ENCODE peak calls at places on chromosomes 6 and 20, in five cellular contexts. X is endodermal cell, V is HFF-Myc, O is AG09309, D is left cardiac atrium. W is an unnamed sample.
A peak's percentile ranks its signal among the peaks of the same experiment; 100 is the strongest.

GRCh38 chr20:1456300-1456699 is 10.3 kb downstream of the NSFL1C start:
- DNase-seq in X (no peak), O (no peak), D (no peak), V (no peak), W (no peak)

GRCh38 chr6:125066964-125067363 is 86.6 kb upstream of the TPD52L1 start:
- DNase-seq in X (no peak), V (peak; percentile 25), D (no peak), O (no peak), W (no peak)

GRCh38 chr20:44586986-44587980 is 4.9 kb downstream of the PKIG start:
- DNase-seq in V (no peak), D (no peak), O (no peak), X (no peak), W (no peak)

GRCh38 chr6:52522151-52522626 is 54.7 kb downstream of the TRAM2 start:
- DNase-seq in X (no peak), D (peak; percentile 70), O (no peak), V (no peak), W (no peak)

GRCh38 chr20:20709858-20710257 is 2.6 kb downstream of the RALGAPA2 start:
- DNase-seq in O (no peak), X (no peak), D (no peak), V (no peak), W (no peak)

GRCh38 chr6:32060966-32061655 is 22.9 kb downstream of the CYP21A2 start:
- DNase-seq in D (no peak), V (no peak), O (no peak), X (no peak), W (no peak)

GRCh38 chr6:140909156-140909555 is 1223.6 kb upstream of the GJE1 start:
- DNase-seq in O (no peak), V (no peak), D (no peak), X (no peak), W (no peak)

GRCh38 chr6:29490055-29490454 is 2.3 kb upstream of the MAS1L start:
- DNase-seq in O (no peak), D (no peak), V (no peak), X (no peak), W (no peak)

GRCh38 chr6:77815531-77815930 is 162.7 kb downstream of the MEI4 start:
- DNase-seq in O (no peak), D (no peak), X (no peak), V (no peak), W (no peak)

GRCh38 chr20:13671500-13672288 is 33.0 kb upstream of the TASP1 start:
- DNase-seq in D (peak; percentile 39), O (peak; percentile 52), X (no peak), V (peak; percentile 9), W (no peak)

GRCh38 chr6:13286185-13286584 is 42.2 kb downstream of the TBC1D7 start:
- DNase-seq in D (no peak), X (no peak), O (no peak), V (no peak), W (no peak)

GRCh38 chr6:33595001-33595846 is 15.1 kb upstream of the BAK1 start:
- DNase-seq in V (no peak), X (no peak), D (no peak), O (no peak), W (no peak)

GRCh38 chr6:134637282-134637681 is 312.6 kb downstream of the ALDH8A1 start:
- DNase-seq in D (no peak), X (no peak), V (no peak), O (no peak), W (no peak)

GRCh38 chr6:10363911-10364310 is 51.0 kb downstream of the TFAP2A start:
- DNase-seq in O (no peak), V (no peak), D (no peak), X (peak; percentile 8), W (no peak)

GRCh38 chr20:25376236-25376635 is 14.4 kb downstream of the ABHD12 start:
- DNase-seq in V (no peak), O (no peak), D (no peak), X (no peak), W (no peak)

GRCh38 chr6:11536795-11537194 is 754 bp upstream of the TMEM170B start:
- DNase-seq in V (no peak), D (no peak), X (peak; percentile 81), O (no peak), W (peak; percentile 20)

GRCh38 chr20:44217342-44218092 is 6.9 kb upstream of the OSER1 start:
- DNase-seq in O (peak; percentile 28), X (peak; percentile 93), V (no peak), D (peak; percentile 71), W (peak; percentile 89)

GRCh38 chr6:41321183-41321582 is 14.2 kb upstream of the NCR2 start:
- DNase-seq in V (no peak), X (no peak), O (no peak), D (no peak), W (no peak)

GRCh38 chr6:13913226-13914001 is 11.3 kb upstream of the RNF182 start:
- DNase-seq in X (no peak), D (no peak), O (no peak), V (no peak), W (no peak)

GRCh38 chr20:56323656-56324055 is 35.1 kb upstream of the FAM210B start:
- DNase-seq in V (no peak), D (no peak), O (no peak), X (no peak), W (no peak)